ENCODE peak calls at places on chromosomes 3 and 15, in seven cellular contexts. One of them, this sample, is unnamed.

GRCh38 chr15:47932829-47933696 is 187.7 kb upstream of the SLC24A5 start:
- DNase-seq in NB4: no peak
- DNase-seq in HL-60: no peak
- DNase-seq in astrocyte of the spinal cord: no peak
- DNase-seq in GM13977: no peak
- DNase-seq in dorsolateral prefrontal cortex: no peak
- DNase-seq in GM12878: no peak
- DNase-seq in this sample: no peak

GRCh38 chr15:95176794-95177577 is 945.6 kb downstream of the MCTP2 start:
- DNase-seq in NB4: peak; percentile 16
- DNase-seq in HL-60: peak; percentile 9
- DNase-seq in astrocyte of the spinal cord: no peak
- DNase-seq in GM13977: no peak
- DNase-seq in dorsolateral prefrontal cortex: no peak
- DNase-seq in GM12878: no peak
- DNase-seq in this sample: no peak

GRCh38 chr3:107367353-107367752 is 9.9 kb upstream of the CCDC54 start:
- DNase-seq in NB4: peak; percentile 62
- DNase-seq in HL-60: peak; percentile 52
- DNase-seq in astrocyte of the spinal cord: peak; percentile 76
- DNase-seq in GM13977: no peak
- DNase-seq in dorsolateral prefrontal cortex: no peak
- DNase-seq in GM12878: no peak
- DNase-seq in this sample: no peak

GRCh38 chr3:171155122-171155700 is 128.7 kb upstream of the SLC2A2 start:
- DNase-seq in NB4: no peak
- DNase-seq in HL-60: no peak
- DNase-seq in astrocyte of the spinal cord: no peak
- DNase-seq in GM13977: no peak
- DNase-seq in dorsolateral prefrontal cortex: no peak
- DNase-seq in GM12878: no peak
- DNase-seq in this sample: no peak

GRCh38 chr3:146396792-146397191 is 72.6 kb downstream of the PLSCR2 start:
- DNase-seq in NB4: no peak
- DNase-seq in HL-60: no peak
- DNase-seq in astrocyte of the spinal cord: no peak
- DNase-seq in GM13977: no peak
- DNase-seq in dorsolateral prefrontal cortex: no peak
- DNase-seq in GM12878: no peak
- DNase-seq in this sample: no peak

GRCh38 chr3:157081681-157082210 is 78.2 kb downstream of the CCNL1 start:
- DNase-seq in NB4: peak; percentile 82
- DNase-seq in HL-60: peak; percentile 74
- DNase-seq in astrocyte of the spinal cord: peak; percentile 98
- DNase-seq in GM13977: peak; percentile 70
- DNase-seq in dorsolateral prefrontal cortex: peak; percentile 92
- DNase-seq in GM12878: no peak
- DNase-seq in this sample: peak; percentile 75

GRCh38 chr3:149266733-149267132 is 45.1 kb upstream of the CP start:
- DNase-seq in NB4: no peak
- DNase-seq in HL-60: no peak
- DNase-seq in astrocyte of the spinal cord: no peak
- DNase-seq in GM13977: no peak
- DNase-seq in dorsolateral prefrontal cortex: no peak
- DNase-seq in GM12878: no peak
- DNase-seq in this sample: no peak

GRCh38 chr15:68187559-68187958 is 17.6 kb downstream of the CALML4 start:
- DNase-seq in NB4: no peak
- DNase-seq in HL-60: no peak
- DNase-seq in astrocyte of the spinal cord: peak; percentile 86
- DNase-seq in GM13977: no peak
- DNase-seq in dorsolateral prefrontal cortex: no peak
- DNase-seq in GM12878: no peak
- DNase-seq in this sample: no peak

GRCh38 chr3:190446492-190447301 is 3.0 kb downstream of the TMEM207 start:
- DNase-seq in NB4: peak; percentile 64
- DNase-seq in HL-60: no peak
- DNase-seq in astrocyte of the spinal cord: no peak
- DNase-seq in GM13977: no peak
- DNase-seq in dorsolateral prefrontal cortex: no peak
- DNase-seq in GM12878: no peak
- DNase-seq in this sample: no peak

GRCh38 chr3:161096771-161097367 is 8.3 kb downstream of the B3GALNT1 start:
- DNase-seq in NB4: peak; percentile 24
- DNase-seq in HL-60: peak; percentile 6
- DNase-seq in astrocyte of the spinal cord: no peak
- DNase-seq in GM13977: no peak
- DNase-seq in dorsolateral prefrontal cortex: no peak
- DNase-seq in GM12878: no peak
- DNase-seq in this sample: no peak

GRCh38 chr3:196513697-196514349 is 1.3 kb downstream of the SMCO1 start:
- DNase-seq in NB4: no peak
- DNase-seq in HL-60: no peak
- DNase-seq in astrocyte of the spinal cord: no peak
- DNase-seq in GM13977: no peak
- DNase-seq in dorsolateral prefrontal cortex: no peak
- DNase-seq in GM12878: no peak
- DNase-seq in this sample: no peak

GRCh38 chr3:55305714-55306485 is 181.2 kb downstream of the WNT5A start:
- DNase-seq in NB4: no peak
- DNase-seq in HL-60: no peak
- DNase-seq in astrocyte of the spinal cord: no peak
- DNase-seq in GM13977: no peak
- DNase-seq in dorsolateral prefrontal cortex: peak; percentile 10
- DNase-seq in GM12878: no peak
- DNase-seq in this sample: no peak

GRCh38 chr15:28123408-28124023 is 24.4 kb upstream of the OCA2 start:
- DNase-seq in NB4: peak; percentile 69
- DNase-seq in HL-60: peak; percentile 50
- DNase-seq in astrocyte of the spinal cord: peak; percentile 79
- DNase-seq in GM13977: peak; percentile 72
- DNase-seq in dorsolateral prefrontal cortex: peak; percentile 71
- DNase-seq in GM12878: no peak
- DNase-seq in this sample: peak; percentile 79

GRCh38 chr3:8869613-8870012 is 93.7 kb downstream of the RAD18 start:
- DNase-seq in NB4: no peak
- DNase-seq in HL-60: no peak
- DNase-seq in astrocyte of the spinal cord: peak; percentile 94
- DNase-seq in GM13977: no peak
- DNase-seq in dorsolateral prefrontal cortex: no peak
- DNase-seq in GM12878: no peak
- DNase-seq in this sample: no peak

DNA sequence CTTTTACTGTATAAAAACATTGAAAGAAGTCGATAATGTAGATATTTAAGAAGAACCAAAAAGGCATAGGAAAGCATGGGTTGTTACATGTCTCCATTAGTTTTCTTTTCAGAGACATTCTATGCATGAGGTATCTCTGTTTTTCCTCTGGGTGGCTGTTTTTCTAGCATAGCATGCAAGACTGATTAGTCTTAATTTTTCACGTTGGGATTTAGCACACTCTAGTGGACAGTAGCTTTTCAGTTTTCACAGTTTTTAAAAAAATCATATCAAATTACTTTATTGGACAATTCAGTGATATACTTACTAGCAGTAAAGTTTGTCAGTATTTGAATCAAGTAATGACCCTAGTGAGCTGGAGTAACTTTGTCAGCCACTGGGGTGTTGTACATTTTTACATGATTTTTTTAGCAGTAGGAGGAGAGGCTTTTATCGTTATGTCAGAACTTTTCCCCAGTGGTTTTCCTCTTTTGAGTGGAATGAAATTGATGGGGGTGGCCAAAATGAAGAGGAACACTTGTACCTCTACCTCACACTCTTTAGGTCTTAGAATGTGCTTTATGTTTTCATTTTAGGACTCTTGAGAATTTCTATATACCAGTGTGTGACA is 57.2 kb downstream of the SEC22A start:
- DNase-seq in NB4: peak; percentile 57
- DNase-seq in HL-60: peak; percentile 21
- DNase-seq in astrocyte of the spinal cord: peak; percentile 65
- DNase-seq in GM13977: no peak
- DNase-seq in dorsolateral prefrontal cortex: no peak
- DNase-seq in GM12878: no peak
- DNase-seq in this sample: no peak
- TF ChIP-seq CTCF in NB4: peak; percentile 37
- TF ChIP-seq CTCF in HL-60: no peak
- TF ChIP-seq CTCF in astrocyte of the spinal cord: peak; percentile 56
- TF ChIP-seq CTCF in GM13977: peak; percentile 51
- TF ChIP-seq CTCF in dorsolateral prefrontal cortex: peak; percentile 60
- TF ChIP-seq CTCF in GM12878: peak; percentile 56
- TF ChIP-seq CTCF in this sample: no peak

GRCh38 chr15:91982401-91982800 is 128.9 kb downstream of the SLCO3A1 start:
- DNase-seq in NB4: peak; percentile 15
- DNase-seq in HL-60: no peak
- DNase-seq in astrocyte of the spinal cord: no peak
- DNase-seq in GM13977: no peak
- DNase-seq in dorsolateral prefrontal cortex: no peak
- DNase-seq in GM12878: no peak
- DNase-seq in this sample: no peak
- TF ChIP-seq CTCF in NB4: no peak
- TF ChIP-seq CTCF in HL-60: no peak
- TF ChIP-seq CTCF in astrocyte of the spinal cord: no peak
- TF ChIP-seq CTCF in GM13977: no peak
- TF ChIP-seq CTCF in dorsolateral prefrontal cortex: no peak
- TF ChIP-seq CTCF in GM12878: peak; percentile 3
- TF ChIP-seq CTCF in this sample: no peak

DNA sequence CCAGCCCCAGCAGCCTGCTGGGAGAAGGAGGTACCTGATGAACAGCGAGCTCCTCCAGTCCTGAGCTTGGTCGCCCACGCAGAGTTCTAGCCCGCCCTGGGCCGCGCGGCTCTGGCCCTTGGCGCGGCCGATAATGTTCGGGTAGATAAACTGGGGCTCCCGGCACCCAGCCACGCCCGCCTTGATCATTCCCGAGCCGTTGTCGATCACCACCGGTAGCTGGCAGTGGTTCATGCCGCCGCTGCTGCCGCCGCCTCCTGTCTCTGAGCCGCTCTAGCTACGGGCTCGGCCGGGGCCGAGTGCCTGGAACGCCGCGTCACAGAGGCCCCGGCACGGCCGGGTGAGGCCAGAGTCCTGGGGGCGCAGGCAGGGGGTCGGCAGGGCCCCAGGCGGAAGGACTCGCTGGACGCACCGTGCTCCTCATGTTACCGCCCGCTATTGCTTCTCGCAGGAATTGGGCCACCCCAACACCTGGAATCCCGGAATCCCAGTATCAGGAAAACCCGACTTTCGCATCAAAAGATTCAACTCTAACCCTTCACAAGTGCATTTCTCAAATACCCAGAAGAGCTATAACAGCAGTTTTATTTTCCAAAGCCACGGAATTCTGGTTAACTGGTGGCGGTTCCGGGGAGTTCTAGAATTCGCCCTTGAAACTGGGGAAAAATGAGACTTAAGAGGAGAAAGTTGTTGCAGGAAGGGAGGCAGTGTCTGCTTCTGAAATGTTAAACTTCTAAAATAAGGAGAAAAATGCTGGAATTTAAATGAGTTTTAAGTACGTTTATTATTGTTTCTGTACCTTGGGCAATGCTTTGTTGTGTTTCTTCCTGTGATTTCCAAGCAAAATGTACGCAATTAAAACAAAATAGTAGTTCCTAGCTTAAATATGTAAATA is at the start of gene ACTRT3:
- DNase-seq in NB4: peak; percentile 11
- DNase-seq in HL-60: peak; percentile 76
- DNase-seq in astrocyte of the spinal cord: peak; percentile 70
- DNase-seq in GM13977: peak; percentile 69
- DNase-seq in dorsolateral prefrontal cortex: peak; percentile 48
- DNase-seq in GM12878: no peak
- DNase-seq in this sample: peak; percentile 77
- TF ChIP-seq CTCF in NB4: no peak
- TF ChIP-seq CTCF in HL-60: no peak
- TF ChIP-seq CTCF in astrocyte of the spinal cord: no peak
- TF ChIP-seq CTCF in GM13977: peak; percentile 1
- TF ChIP-seq CTCF in dorsolateral prefrontal cortex: no peak
- TF ChIP-seq CTCF in GM12878: no peak
- TF ChIP-seq CTCF in this sample: no peak

DNA sequence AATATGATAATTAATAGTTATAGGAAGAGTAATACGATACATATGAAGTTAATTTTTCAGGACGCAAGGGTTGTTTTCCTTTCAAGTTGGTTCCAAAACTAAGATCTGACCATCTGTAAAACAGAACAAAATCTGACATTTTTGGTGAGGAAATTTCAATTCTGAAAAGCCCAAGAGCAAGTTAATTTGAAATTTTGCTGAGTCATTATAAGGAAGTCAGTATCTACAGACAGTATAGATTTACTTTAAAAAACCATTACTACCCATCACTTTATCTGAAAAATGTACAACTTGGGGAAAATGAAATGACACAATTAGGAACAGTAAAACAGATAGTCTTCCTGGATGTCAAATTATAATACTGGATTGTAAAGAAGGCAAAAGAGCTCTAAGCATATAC is 12.5 kb downstream of the INTS14 start:
- DNase-seq in NB4: no peak
- DNase-seq in HL-60: no peak
- DNase-seq in astrocyte of the spinal cord: no peak
- DNase-seq in GM13977: no peak
- DNase-seq in dorsolateral prefrontal cortex: no peak
- DNase-seq in GM12878: no peak
- DNase-seq in this sample: no peak
- TF ChIP-seq CTCF in NB4: no peak
- TF ChIP-seq CTCF in HL-60: no peak
- TF ChIP-seq CTCF in astrocyte of the spinal cord: no peak
- TF ChIP-seq CTCF in GM13977: no peak
- TF ChIP-seq CTCF in dorsolateral prefrontal cortex: no peak
- TF ChIP-seq CTCF in GM12878: no peak
- TF ChIP-seq CTCF in this sample: no peak

GRCh38 chr15:52568569-52569243 is at the start of gene ARPP19:
- DNase-seq in NB4: peak; percentile 96
- DNase-seq in HL-60: peak; percentile 96
- DNase-seq in astrocyte of the spinal cord: peak; percentile 94
- DNase-seq in GM13977: peak; percentile 90
- DNase-seq in dorsolateral prefrontal cortex: peak; percentile 89
- DNase-seq in GM12878: peak; percentile 69
- DNase-seq in this sample: peak; percentile 90
- TF ChIP-seq CTCF in NB4: no peak
- TF ChIP-seq CTCF in HL-60: no peak
- TF ChIP-seq CTCF in astrocyte of the spinal cord: no peak
- TF ChIP-seq CTCF in GM13977: peak; percentile 42
- TF ChIP-seq CTCF in dorsolateral prefrontal cortex: no peak
- TF ChIP-seq CTCF in GM12878: no peak
- TF ChIP-seq CTCF in this sample: peak; percentile 8

GRCh38 chr15:39580630-39581500 is at the start of gene THBS1:
- DNase-seq in NB4: peak; percentile 49
- DNase-seq in HL-60: peak; percentile 8
- DNase-seq in astrocyte of the spinal cord: peak; percentile 95
- DNase-seq in GM13977: no peak
- DNase-seq in dorsolateral prefrontal cortex: peak; percentile 41
- DNase-seq in GM12878: no peak
- DNase-seq in this sample: no peak
- TF ChIP-seq CTCF in NB4: no peak
- TF ChIP-seq CTCF in HL-60: no peak
- TF ChIP-seq CTCF in astrocyte of the spinal cord: no peak
- TF ChIP-seq CTCF in GM13977: no peak
- TF ChIP-seq CTCF in dorsolateral prefrontal cortex: no peak
- TF ChIP-seq CTCF in GM12878: no peak
- TF ChIP-seq CTCF in this sample: no peak

This sample was measured in GM20000.